ENCODE peak calls at places on chromosomes 12 and 14, in eight cellular contexts. B, L, Q, A, E, M, K and F are unnamed samples.

GRCh38 chr12:77837876-77838291 is 7.2 kb downstream of the NAV3 start:
- DNase-seq in B (no peak), L (no peak), Q (no peak), A (no peak), E (no peak), M (no peak), K (no peak), F (no peak)

GRCh38 chr14:50335389-50335788 is 23.3 kb downstream of the DMAC2L start:
- DNase-seq in B (peak), L (no peak), Q (no peak), A (peak), E (no peak), M (peak), K (peak), F (no peak)

GRCh38 chr14:24312736-24313507 is 1.6 kb downstream of the LTB4R start:
- DNase-seq in B (no peak), L (no peak), Q (peak), A (no peak), E (no peak), M (no peak), K (peak), F (no peak)

GRCh38 chr14:72559227-72559626 is 334.7 kb downstream of the DPF3 start:
- DNase-seq in B (peak), L (no peak), Q (no peak), A (no peak), E (no peak), M (no peak), K (no peak), F (no peak)

GRCh38 chr12:127531561-127531960 is 735.4 kb upstream of the TMEM132C start:
- DNase-seq in B (no peak), L (no peak), Q (no peak), A (peak), E (no peak), M (no peak), K (no peak), F (no peak)

GRCh38 chr12:44465139-44465538 is 411.0 kb downstream of the NELL2 start:
- DNase-seq in B (no peak), L (no peak), Q (no peak), A (peak), E (no peak), M (no peak), K (no peak), F (no peak)

GRCh38 chr14:91067186-91067585 is 6.7 kb upstream of the RPS6KA5 start:
- DNase-seq in B (no peak), L (no peak), Q (no peak), A (no peak), E (no peak), M (no peak), K (no peak), F (no peak)

GRCh38 chr14:90545431-90545830 is 148.6 kb downstream of the CALM1 start:
- DNase-seq in B (no peak), L (no peak), Q (no peak), A (no peak), E (no peak), M (no peak), K (no peak), F (no peak)

GRCh38 chr12:88684610-88685009 is 104.3 kb upstream of the KITLG start:
- DNase-seq in B (no peak), L (no peak), Q (no peak), A (no peak), E (no peak), M (no peak), K (no peak), F (no peak)

GRCh38 chr12:100716658-100716948 is 78.0 kb upstream of the ANO4 start:
- DNase-seq in B (peak), L (no peak), Q (no peak), A (no peak), E (no peak), M (no peak), K (no peak), F (no peak)

GRCh38 chr12:100251917-100252316 is 15.0 kb downstream of the DEPDC4 start:
- DNase-seq in B (no peak), L (no peak), Q (no peak), A (no peak), E (no peak), M (no peak), K (no peak), F (no peak)

GRCh38 chr12:1544991-1545700 is 49.2 kb downstream of the FBXL14 start:
- DNase-seq in B (no peak), L (no peak), Q (no peak), A (no peak), E (no peak), M (no peak), K (no peak), F (no peak)

GRCh38 chr12:110704750-110705149 is 15.8 kb upstream of the HVCN1 start:
- DNase-seq in B (no peak), L (no peak), Q (peak), A (no peak), E (no peak), M (no peak), K (peak), F (no peak)
- TF ChIP-seq CTCF in B (no peak), L (peak), Q (peak), A (peak), E (no peak), M (peak), K (no peak), F (no peak)

GRCh38 chr14:53331247-53331646 is 178.1 kb upstream of the DDHD1 start:
- DNase-seq in B (peak), L (no peak), Q (no peak), A (no peak), E (no peak), M (no peak), K (no peak), F (no peak)

GRCh38 chr14:53331921-53332320 is 178.8 kb upstream of the DDHD1 start:
- DNase-seq in B (no peak), L (no peak), Q (no peak), A (no peak), E (no peak), M (no peak), K (no peak), F (no peak)

GRCh38 chr14:53330441-53330840 is 177.3 kb upstream of the DDHD1 start:
- DNase-seq in B (peak), L (no peak), Q (no peak), A (no peak), E (no peak), M (no peak), K (no peak), F (no peak)

GRCh38 chr14:53325176-53325806 is 172.2 kb upstream of the DDHD1 start:
- DNase-seq in B (no peak), L (no peak), Q (peak), A (peak), E (no peak), M (no peak), K (no peak), F (no peak)

DNA sequence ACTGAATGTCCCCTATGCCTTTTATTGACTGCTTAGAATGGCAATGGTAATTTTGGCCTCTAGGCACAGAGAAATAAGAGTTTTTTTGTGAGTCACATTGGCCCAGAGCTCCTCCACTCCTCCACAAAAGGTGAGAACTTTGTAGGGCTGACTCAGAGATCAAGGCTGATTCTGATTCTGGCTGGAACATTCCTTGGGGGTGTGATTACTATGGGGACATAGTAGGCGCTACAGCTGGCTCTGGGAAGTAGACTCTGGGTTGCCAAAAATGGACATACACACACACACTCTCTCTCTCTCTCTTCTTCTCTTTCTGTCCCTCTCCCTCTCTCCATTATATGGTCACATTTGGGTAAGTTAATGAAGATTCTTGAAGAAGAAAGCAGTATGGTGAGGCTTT is 174.6 kb upstream of the DDHD1 start:
- DNase-seq in B (peak), L (no peak), Q (no peak), A (no peak), E (no peak), M (no peak), K (no peak), F (no peak)
- TF ChIP-seq CTCF in B (no peak), L (no peak), Q (no peak), A (no peak), E (no peak), M (no peak), K (no peak), F (no peak)

GRCh38 chr12:66154776-66155175 is 15.0 kb downstream of the TMBIM4 start:
- DNase-seq in B (no peak), L (no peak), Q (no peak), A (no peak), E (no peak), M (no peak), K (no peak), F (no peak)
- TF ChIP-seq CTCF in B (no peak), L (no peak), Q (no peak), A (no peak), E (no peak), M (no peak), K (no peak), F (no peak)

GRCh38 chr14:100854435-100854834 is 28.5 kb downstream of the MEG3 start:
- DNase-seq in B (no peak), L (no peak), Q (no peak), A (no peak), E (no peak), M (no peak), K (no peak), F (no peak)

GRCh38 chr14:100851946-100852620 is 26.2 kb downstream of the MEG3 start:
- DNase-seq in B (no peak), L (no peak), Q (no peak), A (no peak), E (no peak), M (no peak), K (no peak), F (no peak)

GRCh38 chr14:100849432-100849831 is 23.5 kb downstream of the MEG3 start:
- DNase-seq in B (peak), L (no peak), Q (no peak), A (no peak), E (no peak), M (no peak), K (no peak), F (no peak)

GRCh38 chr14:100851586-100851916 is 25.6 kb downstream of the MEG3 start:
- DNase-seq in B (no peak), L (no peak), Q (no peak), A (no peak), E (no peak), M (no peak), K (no peak), F (no peak)

DNA sequence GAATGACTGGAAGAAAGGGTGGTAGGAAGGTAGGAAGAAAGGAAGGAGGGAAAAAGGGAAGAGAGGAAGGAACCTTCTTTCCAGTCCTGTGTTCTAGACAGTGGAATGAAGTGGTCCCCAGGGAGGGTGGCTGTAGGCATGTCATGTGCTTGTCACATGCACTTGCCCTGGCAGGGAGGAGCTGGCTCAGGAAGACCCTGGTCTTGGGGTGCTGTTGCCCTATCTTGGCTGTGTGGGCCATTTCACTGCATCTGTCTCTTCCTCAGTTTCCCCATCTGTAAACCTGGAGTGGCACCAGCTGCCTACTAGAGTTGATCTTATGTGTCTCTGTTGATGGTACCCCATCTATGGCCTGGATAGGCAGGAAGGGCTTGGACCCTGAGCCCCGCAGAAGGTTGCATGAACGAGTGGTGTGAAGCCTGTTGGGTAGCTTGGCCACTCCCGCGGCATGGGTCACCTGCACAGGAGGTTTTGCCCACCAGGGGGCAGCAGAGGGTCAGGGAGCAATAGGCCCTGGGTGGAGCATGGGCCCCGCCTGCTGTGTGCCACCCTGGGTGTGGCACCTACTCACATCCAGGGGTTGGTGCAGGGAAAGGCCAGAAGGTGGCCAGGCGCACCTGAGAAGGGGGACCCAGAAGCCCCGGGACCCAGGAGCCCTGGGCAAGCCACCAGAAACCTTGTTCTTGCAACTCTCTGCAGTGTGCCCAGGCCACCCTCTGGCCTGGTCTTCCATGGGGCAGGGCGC is 25.1 kb downstream of the MEG3 start:
- DNase-seq in B (no peak), L (no peak), Q (peak), A (peak), E (peak), M (no peak), K (peak), F (peak)
- TF ChIP-seq CTCF in B (peak), L (peak), Q (peak), A (peak), E (peak), M (peak), K (peak), F (peak)

GRCh38 chr12:50167026-50167742 is at the start of gene CERS5:
- DNase-seq in B (peak), L (peak), Q (peak), A (peak), E (peak), M (peak), K (peak), F (peak)
- TF ChIP-seq CTCF in B (no peak), L (peak), Q (no peak), A (peak), E (no peak), M (no peak), K (peak), F (no peak)

GRCh38 chr12:69580074-69580473 is 5.2 kb upstream of the CCT2 start:
- DNase-seq in B (no peak), L (no peak), Q (no peak), A (no peak), E (no peak), M (no peak), K (no peak), F (no peak)

GRCh38 chr12:69578283-69578682 is 7.0 kb upstream of the CCT2 start:
- DNase-seq in B (no peak), L (no peak), Q (no peak), A (no peak), E (no peak), M (no peak), K (no peak), F (no peak)

GRCh38 chr12:69579029-69579428 is 6.2 kb upstream of the CCT2 start:
- DNase-seq in B (no peak), L (no peak), Q (peak), A (no peak), E (no peak), M (no peak), K (no peak), F (no peak)

GRCh38 chr12:69585189-69586062 is at the start of gene CCT2:
- DNase-seq in B (peak), L (peak), Q (peak), A (peak), E (peak), M (peak), K (peak), F (peak)

DNA sequence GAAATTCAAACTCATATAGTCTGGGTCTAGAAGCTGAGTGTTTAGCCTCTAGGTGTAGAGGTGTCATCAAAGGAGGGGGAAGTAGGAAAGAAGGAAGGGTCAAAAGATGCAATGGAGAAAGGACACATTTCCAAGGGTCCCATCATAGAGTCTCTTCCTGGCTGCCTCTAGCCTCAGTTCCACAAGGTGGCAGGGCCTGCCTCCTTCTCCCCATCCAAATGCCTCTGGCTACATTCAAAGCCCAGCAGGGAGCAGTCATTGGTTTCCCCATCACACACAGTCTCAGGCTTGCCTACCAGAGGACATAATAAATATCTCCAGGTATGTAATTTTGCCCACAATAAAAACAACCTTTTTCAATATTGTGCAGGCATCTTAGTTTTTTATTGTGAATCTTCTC is 2.1 kb upstream of the CCT2 start:
- DNase-seq in B (no peak), L (no peak), Q (no peak), A (peak), E (no peak), M (no peak), K (no peak), F (no peak)
- TF ChIP-seq CTCF in B (no peak), L (no peak), Q (no peak), A (peak), E (no peak), M (no peak), K (no peak), F (no peak)

DNA sequence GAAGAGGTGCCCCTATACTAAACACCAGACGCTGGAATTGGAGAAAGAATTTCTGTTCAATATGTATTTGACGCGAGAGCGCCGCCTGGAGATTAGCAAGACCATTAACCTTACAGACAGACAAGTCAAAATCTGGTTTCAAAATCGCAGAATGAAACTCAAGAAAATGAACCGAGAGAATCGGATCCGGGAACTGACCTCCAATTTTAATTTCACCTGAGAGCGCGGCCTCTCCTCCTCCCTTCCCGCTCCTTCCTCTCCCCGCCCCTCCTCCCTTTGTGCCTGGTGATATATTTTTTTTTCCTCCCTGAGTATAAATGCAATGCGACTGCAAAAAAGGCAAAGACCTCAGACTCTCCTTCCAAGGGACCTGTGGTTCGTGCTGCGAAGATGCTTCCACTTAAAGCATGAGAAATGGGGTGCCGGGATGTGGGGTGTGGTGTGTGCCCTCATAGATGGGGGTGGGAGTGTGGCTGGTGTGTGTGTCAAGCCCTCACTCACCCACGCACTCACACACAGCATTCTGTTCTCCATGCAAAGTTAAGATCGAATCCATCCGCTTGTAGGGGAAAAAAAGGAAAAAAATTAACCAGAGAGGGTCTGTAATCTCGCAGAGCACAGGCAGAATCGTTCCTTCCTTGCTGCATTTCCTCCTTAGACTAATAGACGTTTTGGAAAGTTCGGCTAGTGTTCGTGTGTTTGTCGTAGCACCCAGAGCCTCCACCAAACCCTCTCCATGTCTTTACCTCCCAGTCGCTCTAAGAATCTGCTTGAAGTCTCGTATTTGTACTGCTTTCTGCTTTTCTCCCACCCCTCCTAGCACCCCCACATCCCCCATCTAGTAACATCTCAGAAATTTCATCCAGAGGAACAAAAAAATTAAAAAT is 4.5 kb downstream of the HOXC10 start:
- DNase-seq in B (no peak), L (no peak), Q (peak), A (peak), E (no peak), M (no peak), K (no peak), F (no peak)
- TF ChIP-seq CTCF in B (peak), L (peak), Q (peak), A (peak), E (peak), M (peak), K (no peak), F (peak)

GRCh38 chr12:47397664-47398281 is 308.1 kb downstream of the RPAP3 start:
- DNase-seq in B (peak), L (no peak), Q (peak), A (no peak), E (no peak), M (peak), K (peak), F (peak)
- TF ChIP-seq CTCF in B (peak), L (peak), Q (no peak), A (peak), E (peak), M (peak), K (peak), F (peak)

GRCh38 chr12:67070604-67071003 is 198.6 kb upstream of the CAND1 start:
- DNase-seq in B (no peak), L (no peak), Q (no peak), A (no peak), E (no peak), M (no peak), K (no peak), F (no peak)

GRCh38 chr12:67070307-67070600 is 198.9 kb upstream of the CAND1 start:
- DNase-seq in B (no peak), L (no peak), Q (no peak), A (no peak), E (no peak), M (no peak), K (no peak), F (no peak)

GRCh38 chr12:67068204-67068731 is 200.9 kb upstream of the CAND1 start:
- DNase-seq in B (no peak), L (no peak), Q (no peak), A (peak), E (no peak), M (no peak), K (no peak), F (peak)

GRCh38 chr12:67068773-67069450 is 200.2 kb upstream of the CAND1 start:
- DNase-seq in B (peak), L (no peak), Q (peak), A (peak), E (no peak), M (peak), K (peak), F (no peak)

GRCh38 chr12:67069451-67070306 is 199.5 kb upstream of the CAND1 start:
- DNase-seq in B (no peak), L (no peak), Q (peak), A (peak), E (no peak), M (no peak), K (peak), F (peak)
- TF ChIP-seq CTCF in B (no peak), L (no peak), Q (peak), A (no peak), E (no peak), M (no peak), K (no peak), F (no peak)